ENCODE peak calls at places on chromosome 7, in six cellular contexts. G, Y, O, L, W and B are unnamed samples.

GRCh38 chr7:19095461-19095860 is 22.0 kb downstream of the TWIST1 start:
- DNase-seq in L (no peak), W (no peak), O (no peak), G (no peak), Y (no peak), B (no peak)

GRCh38 chr7:2272031-2272430 is 30.0 kb downstream of the NUDT1 start:
- DNase-seq in L (no peak), O (no peak), Y (no peak), W (no peak), G (no peak), B (no peak)

GRCh38 chr7:101116898-101117297 is 10.0 kb upstream of the SERPINE1 start:
- DNase-seq in G (no peak), L (no peak), W (no peak), Y (no peak), O (no peak), B (no peak)

GRCh38 chr7:94620703-94621118 is 35.2 kb downstream of the SGCE start:
- DNase-seq in Y (peak), L (peak), W (peak), G (peak), O (no peak), B (peak)

GRCh38 chr7:51757960-51758359 is 441.4 kb upstream of the COBL start:
- DNase-seq in L (no peak), W (no peak), O (no peak), G (no peak), Y (no peak), B (no peak)

GRCh38 chr7:142100634-142101033 is 10.9 kb upstream of the MGAM2 start:
- DNase-seq in G (no peak), Y (no peak), L (no peak), O (no peak), W (no peak), B (no peak)

GRCh38 chr7:46580756-46581155 is 659.7 kb upstream of the IGFBP3 start:
- DNase-seq in Y (no peak), W (no peak), L (no peak), O (no peak), G (no peak), B (no peak)

GRCh38 chr7:101590663-101591435 is 38.2 kb downstream of the MYL10 start:
- DNase-seq in W (no peak), G (no peak), L (no peak), O (no peak), Y (no peak), B (no peak)

GRCh38 chr7:2967238-2967637 is 76.4 kb downstream of the CARD11 start:
- DNase-seq in O (no peak), G (no peak), L (no peak), W (no peak), Y (no peak), B (no peak)

GRCh38 chr7:99829520-99830160 is 1.8 kb downstream of the CYP3A43 start:
- DNase-seq in L (no peak), W (no peak), Y (no peak), O (no peak), G (peak), B (no peak)

GRCh38 chr7:106367018-106367420 is 82.2 kb upstream of the NAMPT start:
- DNase-seq in Y (no peak), O (no peak), G (no peak), L (no peak), W (no peak), B (no peak)

GRCh38 chr7:129801882-129802281 is 150.9 kb downstream of the UBE2H start:
- DNase-seq in O (no peak), L (no peak), Y (no peak), G (no peak), W (no peak), B (no peak)

GRCh38 chr7:151406051-151406875 is 3.6 kb downstream of the WDR86 start:
- DNase-seq in W (peak), Y (no peak), G (no peak), O (no peak), L (no peak), B (no peak)

GRCh38 chr7:2299853-2300512 is 14.3 kb downstream of the SNX8 start:
- DNase-seq in Y (no peak), W (no peak), O (no peak), L (no peak), G (no peak), B (no peak)

GRCh38 chr7:14197280-14197679 is 207.8 kb upstream of the ETV1 start:
- DNase-seq in Y (no peak), G (peak), W (no peak), O (no peak), L (no peak), B (no peak)

GRCh38 chr7:6453737-6454136 is 6.0 kb upstream of the DAGLB start:
- DNase-seq in W (no peak), Y (no peak), O (no peak), L (no peak), G (no peak), B (no peak)

GRCh38 chr7:111919690-111920179 is 286.5 kb downstream of the DOCK4 start:
- DNase-seq in Y (no peak), O (no peak), L (no peak), G (no peak), W (no peak), B (no peak)

GRCh38 chr7:158029431-158029938 is 558.1 kb downstream of the PTPRN2 start:
- DNase-seq in O (no peak), Y (no peak), G (peak), L (no peak), W (no peak), B (no peak)
- TF ChIP-seq CTCF in O (no peak), Y (no peak), G (no peak), L (no peak), W (no peak), B (no peak)

GRCh38 chr7:50608196-50608906 is 43.1 kb upstream of the DDC start:
- DNase-seq in L (no peak), Y (no peak), W (no peak), O (no peak), G (no peak), B (no peak)
- TF ChIP-seq POLR2A in L (no peak), Y (no peak), W (no peak), O (no peak), G (no peak), B (no peak)

GRCh38 chr7:27614102-27614501 is 48.6 kb downstream of the HIBADH start:
- DNase-seq in L (no peak), O (no peak), G (no peak), Y (no peak), W (no peak), B (no peak)
- TF ChIP-seq CTCF in L (no peak), O (no peak), G (no peak), Y (no peak), W (no peak), B (no peak)

DNA sequence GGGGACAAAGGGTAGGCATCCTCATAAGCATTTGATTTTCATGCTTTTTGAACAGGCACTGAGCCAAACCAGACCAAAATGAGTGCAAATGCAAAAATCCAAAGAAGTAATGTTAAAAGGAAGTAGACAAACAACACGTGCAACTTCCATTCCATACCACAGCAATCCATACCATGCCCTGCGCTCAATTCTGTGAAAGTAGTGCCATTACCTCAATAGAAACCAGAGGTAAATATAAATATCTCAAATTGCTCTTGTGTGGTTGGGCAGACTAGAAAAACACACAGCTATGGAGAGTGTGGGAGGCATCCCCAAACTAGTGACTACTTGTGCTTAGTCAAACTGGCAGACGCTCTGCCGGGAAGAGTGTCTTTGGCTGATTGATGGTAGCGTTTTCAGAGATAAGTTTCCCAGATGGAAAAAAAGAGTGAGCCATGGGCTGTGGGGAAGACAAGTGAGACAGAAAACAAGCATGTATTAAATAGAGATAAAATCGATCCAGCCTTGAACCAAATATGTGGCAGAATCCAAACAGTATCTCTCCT is 161.5 kb downstream of the CREB5 start:
- DNase-seq in L (peak), Y (peak), O (no peak), W (no peak), G (no peak), B (no peak)
- TF ChIP-seq POLR2A in L (no peak), Y (no peak), O (no peak), W (no peak), G (no peak), B (no peak)

DNA sequence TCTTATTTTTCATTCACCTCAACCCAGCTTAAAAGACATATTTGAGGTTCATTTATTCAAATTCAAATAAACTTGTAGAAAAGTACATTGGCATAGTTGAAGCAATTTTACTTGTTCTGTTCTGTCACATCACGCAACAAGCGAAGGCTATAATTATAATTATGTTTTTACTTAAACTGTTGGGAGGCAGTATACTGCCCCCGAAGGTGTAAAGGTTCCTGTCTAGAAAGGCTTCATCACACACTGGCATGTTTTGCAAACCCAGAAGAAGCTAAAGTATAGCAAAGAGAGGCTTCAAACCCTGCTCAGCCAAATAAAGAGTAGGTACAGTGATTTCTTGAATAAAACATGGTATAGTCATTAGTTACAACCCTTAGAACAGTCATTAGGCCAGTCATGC is 62.6 kb downstream of the CDCA7L start:
- DNase-seq in O (no peak), W (no peak), L (no peak), G (no peak), Y (no peak), B (no peak)
- TF ChIP-seq CTCF in O (no peak), W (no peak), L (no peak), G (no peak), Y (no peak), B (no peak)

DNA sequence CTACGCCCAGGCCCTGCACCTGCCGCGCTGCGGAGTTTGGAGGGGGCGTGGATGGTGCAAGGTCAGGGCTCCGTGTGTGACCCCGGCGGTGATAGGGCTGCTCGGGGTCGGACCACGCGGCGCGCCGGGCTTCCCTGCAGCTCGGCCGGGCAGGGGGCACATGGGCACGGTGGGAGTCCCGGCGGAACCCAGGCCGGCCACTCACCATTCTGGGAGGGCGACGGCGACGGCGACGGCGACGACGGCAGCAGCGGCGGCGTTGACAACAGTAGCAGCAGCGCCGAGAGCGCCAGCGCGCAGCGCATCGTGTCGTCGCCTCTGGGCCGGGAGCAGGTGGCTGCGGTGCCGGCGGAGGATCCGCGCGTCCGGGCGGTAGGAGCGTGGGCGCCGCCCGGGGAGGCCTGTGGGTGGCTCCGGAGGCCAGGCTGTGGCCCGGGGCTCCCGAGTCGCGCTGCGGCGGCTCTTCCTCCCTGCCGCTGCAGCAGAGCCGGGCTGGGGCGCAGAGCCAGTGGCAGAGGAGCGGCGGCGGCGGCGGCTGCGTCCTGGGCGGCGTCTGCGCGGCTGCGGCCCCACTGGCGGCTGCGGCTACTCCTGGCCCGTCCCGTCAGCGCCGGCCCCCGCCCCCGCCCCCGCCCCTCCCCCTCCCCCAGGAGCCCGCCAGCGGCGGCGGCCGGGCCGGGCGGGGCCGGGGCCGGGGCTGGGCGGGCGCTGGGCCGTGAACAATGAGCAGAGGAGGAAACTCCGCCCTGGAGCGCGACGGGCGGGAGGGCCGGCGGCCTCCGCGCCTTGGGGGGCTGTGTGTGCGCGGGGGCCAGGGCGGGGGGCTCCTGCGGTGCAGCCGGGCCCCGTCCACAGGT is at the start of gene PODXL:
- DNase-seq in W (peak), Y (peak), G (peak), L (peak), O (no peak), B (peak)
- TF ChIP-seq POLR2A in W (no peak), Y (peak), G (peak), L (peak), O (no peak), B (peak)

GRCh38 chr7:25048444-25048834 is 68.5 kb upstream of the OSBPL3 start:
- DNase-seq in O (no peak), W (no peak), Y (no peak), L (no peak), G (no peak), B (no peak)
- TF ChIP-seq CTCF in O (no peak), W (no peak), Y (no peak), L (no peak), G (no peak), B (no peak)

DNA sequence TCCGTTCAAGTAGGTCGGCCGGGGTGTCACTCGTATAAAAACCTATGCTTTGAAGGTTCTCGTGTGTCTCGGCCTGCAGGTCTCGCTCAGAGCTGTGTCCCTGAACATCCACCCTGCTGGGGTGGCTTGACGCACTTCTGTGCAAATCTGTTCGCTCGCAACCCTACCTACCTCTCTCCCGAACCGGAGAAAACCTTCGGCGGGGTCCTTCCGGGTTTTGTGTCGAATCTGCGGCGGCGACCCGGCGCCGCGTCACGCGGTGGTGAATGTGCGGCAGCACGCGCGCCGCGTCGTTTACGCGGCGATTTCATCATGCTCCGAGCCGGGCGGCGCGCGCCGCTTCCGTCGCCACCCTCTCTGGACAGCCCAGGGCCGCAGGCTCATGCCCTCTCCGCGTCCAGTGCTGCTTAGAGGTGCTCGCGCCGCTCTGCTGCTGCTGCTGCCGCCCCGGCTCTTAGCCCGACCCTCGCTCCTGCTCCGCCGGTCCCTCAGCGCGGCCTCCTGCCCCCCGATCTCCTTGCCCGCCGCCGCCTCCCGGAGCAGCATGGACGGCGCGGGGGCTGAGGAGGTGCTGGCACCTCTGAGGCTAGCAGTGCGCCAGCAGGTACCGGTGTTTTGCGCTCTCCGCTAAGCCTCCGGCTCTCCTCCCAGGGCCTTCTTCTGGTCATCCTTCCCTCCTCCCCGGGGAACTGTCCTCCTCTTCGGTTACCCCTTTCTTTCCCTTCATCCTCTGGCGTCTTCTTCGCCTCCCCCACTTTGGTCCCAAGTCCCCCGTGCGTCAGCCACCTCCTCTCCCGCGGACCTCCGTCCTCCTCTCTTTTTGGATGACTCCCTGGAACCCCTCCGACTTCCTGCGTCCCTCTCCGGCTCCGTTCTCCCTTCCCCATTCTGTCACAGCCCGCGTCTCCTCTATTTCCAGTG is at the start of gene GARS1:
- DNase-seq in G (peak), O (peak), W (peak), L (peak), Y (peak), B (peak)
- TF ChIP-seq POLR2A in G (peak), O (peak), W (peak), L (peak), Y (peak), B (peak)

GRCh38 chr7:155296788-155297516 is 726 bp upstream of the INSIG1 start:
- DNase-seq in G (peak), O (peak), L (peak), Y (peak), W (peak), B (peak)
- TF ChIP-seq CTCF in G (peak), O (peak), L (peak), Y (peak), W (no peak), B (peak)

GRCh38 chr7:76286842-76287403 is 15.6 kb upstream of the HSPB1 start:
- DNase-seq in W (no peak), G (no peak), L (no peak), O (no peak), Y (no peak), B (no peak)

GRCh38 chr7:76292206-76292573 is 10.3 kb upstream of the HSPB1 start:
- DNase-seq in G (no peak), O (no peak), W (no peak), Y (no peak), L (no peak), B (peak)

GRCh38 chr7:76294344-76295024 is 8.0 kb upstream of the HSPB1 start:
- DNase-seq in Y (peak), L (peak), G (peak), O (peak), W (peak), B (peak)

GRCh38 chr7:76293407-76293901 is 9.0 kb upstream of the HSPB1 start:
- DNase-seq in Y (peak), L (peak), G (no peak), W (no peak), O (no peak), B (peak)

GRCh38 chr7:76291346-76292205 is 10.9 kb upstream of the HSPB1 start:
- DNase-seq in Y (peak), O (peak), W (peak), L (peak), G (peak), B (peak)
- TF ChIP-seq POLR2A in Y (peak), O (no peak), W (peak), L (peak), G (no peak), B (peak)